ENCODE peak calls at places on chromosomes 7 and 10, in four cellular contexts. E, G, I and P are unnamed samples.

GRCh38 chr10:11165591-11166543 is 148.2 kb downstream of the CELF2 start:
- DNase-seq in E (peak; percentile 13), G (peak; percentile 86), I (peak; percentile 74), P (peak; percentile 88)

GRCh38 chr7:82810558-82811259 is 352.0 kb downstream of the PCLO start:
- DNase-seq in E (peak; percentile 48), G (no peak), I (no peak), P (no peak)

GRCh38 chr7:46963719-46964118 is 618.2 kb downstream of the TNS3 start:
- DNase-seq in E (no peak), G (no peak), I (no peak), P (no peak)

GRCh38 chr10:19826712-19827111 is 10.5 kb downstream of the PLXDC2 start:
- DNase-seq in E (no peak), G (no peak), I (no peak), P (no peak)

GRCh38 chr10:102298899-102299298 is 53.6 kb downstream of the GBF1 start:
- DNase-seq in E (no peak), G (no peak), I (no peak), P (no peak)

GRCh38 chr10:94963901-94964300 is 25.4 kb downstream of the CYP2C9 start:
- DNase-seq in E (peak; percentile 27), G (no peak), I (no peak), P (peak; percentile 5)

GRCh38 chr7:28091190-28091589 is 89.4 kb downstream of the JAZF1 start:
- DNase-seq in E (no peak), G (no peak), I (no peak), P (no peak)

GRCh38 chr7:158165711-158166110 is 421.9 kb downstream of the PTPRN2 start:
- DNase-seq in E (no peak), G (no peak), I (no peak), P (no peak)

GRCh38 chr10:13099666-13100348 is at the start of gene OPTN:
- DNase-seq in E (peak; percentile 48), G (peak; percentile 85), I (peak; percentile 88), P (no peak)

GRCh38 chr7:64879097-64879730 is 23.9 kb upstream of the ZNF273 start:
- DNase-seq in E (no peak), G (no peak), I (no peak), P (no peak)

GRCh38 chr10:129528376-129528978 is 61.4 kb downstream of the MGMT start:
- DNase-seq in E (no peak), G (no peak), I (no peak), P (no peak)

GRCh38 chr10:115985696-115986095 is 287.3 kb downstream of the GFRA1 start:
- DNase-seq in E (no peak), G (no peak), I (no peak), P (no peak)

GRCh38 chr10:73553316-73553715 is 37.8 kb downstream of the USP54 start:
- DNase-seq in E (no peak), G (no peak), I (no peak), P (no peak)

GRCh38 chr7:90250601-90251303 is 5.8 kb downstream of the CFAP69 start:
- DNase-seq in E (no peak), G (no peak), I (no peak), P (no peak)

GRCh38 chr10:84195044-84195830 is 900 bp downstream of the CDHR1 start:
- DNase-seq in E (no peak), G (no peak), I (no peak), P (no peak)

GRCh38 chr7:151726875-151727578 is 149.9 kb downstream of the PRKAG2 start:
- DNase-seq in E (no peak), G (no peak), I (no peak), P (no peak)

GRCh38 chr10:93083743-93084539 is 10.2 kb downstream of the CYP26A1 start:
- DNase-seq in E (no peak), G (no peak), I (peak; percentile 38), P (no peak)

GRCh38 chr10:94443549-94443948 is 41.2 kb downstream of the TBC1D12 start:
- DNase-seq in E (no peak), G (no peak), I (no peak), P (no peak)

GRCh38 chr10:117294039-117294438 is 53.1 kb downstream of the SLC18A2 start:
- DNase-seq in E (no peak), G (no peak), I (no peak), P (no peak)

GRCh38 chr7:27435461-27435860 is 192.9 kb downstream of the EVX1 start:
- DNase-seq in E (no peak), G (no peak), I (no peak), P (no peak)

GRCh38 chr10:110994406-110994805 is 75.0 kb downstream of the SHOC2 start:
- DNase-seq in E (no peak), G (no peak), I (no peak), P (no peak)

GRCh38 chr10:129694633-129695356 is 227.8 kb downstream of the MGMT start:
- DNase-seq in E (no peak), G (no peak), I (no peak), P (no peak)

GRCh38 chr10:8392216-8392615 is 337.7 kb downstream of the GATA3 start:
- DNase-seq in E (no peak), G (no peak), I (no peak), P (no peak)

GRCh38 chr7:94133460-94133859 is 129.3 kb upstream of the BET1 start:
- DNase-seq in E (no peak), G (no peak), I (no peak), P (no peak)

GRCh38 chr10:26438534-26439269 is 561 bp downstream of the APBB1IP start:
- DNase-seq in E (no peak), G (peak; percentile 82), I (peak; percentile 63), P (no peak)

GRCh38 chr7:139916717-139917395 is 87.8 kb downstream of the TBXAS1 start:
- DNase-seq in E (no peak), G (no peak), I (no peak), P (peak; percentile 92)

GRCh38 chr7:116327751-116328150 is 117.4 kb downstream of the TES start:
- DNase-seq in E (no peak), G (no peak), I (no peak), P (no peak)

GRCh38 chr7:110600983-110601382 is 489.9 kb upstream of the LRRN3 start:
- DNase-seq in E (no peak), G (no peak), I (no peak), P (no peak)

GRCh38 chr7:1713502-1714484 is 43.7 kb downstream of the ELFN1 start:
- DNase-seq in E (no peak), G (no peak), I (no peak), P (no peak)

GRCh38 chr7:34337163-34337562 is 320.9 kb upstream of the NPSR1 start:
- DNase-seq in E (no peak), G (no peak), I (no peak), P (no peak)

GRCh38 chr7:2157473-2158279 is 75.1 kb downstream of the MAD1L1 start:
- DNase-seq in E (peak; percentile 32), G (no peak), I (peak; percentile 76), P (no peak)

GRCh38 chr10:99007457-99007856 is 228.2 kb downstream of the HPSE2 start:
- DNase-seq in E (no peak), G (no peak), I (no peak), P (no peak)

GRCh38 chr10:24645784-24646183 is 77.9 kb downstream of the ARHGAP21 start:
- DNase-seq in E (peak; percentile 20), G (no peak), I (no peak), P (no peak)

GRCh38 chr10:29332061-29332760 is 43.3 kb downstream of the LYZL1 start:
- DNase-seq in E (no peak), G (no peak), I (no peak), P (no peak)

GRCh38 chr7:144019457-144019856 is 19.3 kb downstream of the OR6B1 start:
- DNase-seq in E (no peak), G (no peak), I (no peak), P (no peak)

GRCh38 chr10:117413928-117414618 is 38.8 kb upstream of the PDZD8 start:
- DNase-seq in E (peak; percentile 27), G (no peak), I (no peak), P (no peak)

GRCh38 chr7:20107582-20107981 is 109.6 kb downstream of the MACC1 start:
- DNase-seq in E (no peak), G (no peak), I (no peak), P (no peak)

GRCh38 chr10:1057106-1057657 is 997 bp downstream of the WDR37 start:
- DNase-seq in E (no peak), G (no peak), I (no peak), P (no peak)

GRCh38 chr7:99379043-99379577 is 4.6 kb downstream of the ARPC1B start:
- DNase-seq in E (no peak), G (peak; percentile 65), I (peak; percentile 94), P (peak; percentile 56)

GRCh38 chr10:114157912-114158311 is 16.1 kb downstream of the CCDC186 start:
- DNase-seq in E (no peak), G (no peak), I (no peak), P (no peak)
- TF ChIP-seq CTCF in E (peak; percentile 58), G (no peak), I (no peak), P (no peak)

DNA sequence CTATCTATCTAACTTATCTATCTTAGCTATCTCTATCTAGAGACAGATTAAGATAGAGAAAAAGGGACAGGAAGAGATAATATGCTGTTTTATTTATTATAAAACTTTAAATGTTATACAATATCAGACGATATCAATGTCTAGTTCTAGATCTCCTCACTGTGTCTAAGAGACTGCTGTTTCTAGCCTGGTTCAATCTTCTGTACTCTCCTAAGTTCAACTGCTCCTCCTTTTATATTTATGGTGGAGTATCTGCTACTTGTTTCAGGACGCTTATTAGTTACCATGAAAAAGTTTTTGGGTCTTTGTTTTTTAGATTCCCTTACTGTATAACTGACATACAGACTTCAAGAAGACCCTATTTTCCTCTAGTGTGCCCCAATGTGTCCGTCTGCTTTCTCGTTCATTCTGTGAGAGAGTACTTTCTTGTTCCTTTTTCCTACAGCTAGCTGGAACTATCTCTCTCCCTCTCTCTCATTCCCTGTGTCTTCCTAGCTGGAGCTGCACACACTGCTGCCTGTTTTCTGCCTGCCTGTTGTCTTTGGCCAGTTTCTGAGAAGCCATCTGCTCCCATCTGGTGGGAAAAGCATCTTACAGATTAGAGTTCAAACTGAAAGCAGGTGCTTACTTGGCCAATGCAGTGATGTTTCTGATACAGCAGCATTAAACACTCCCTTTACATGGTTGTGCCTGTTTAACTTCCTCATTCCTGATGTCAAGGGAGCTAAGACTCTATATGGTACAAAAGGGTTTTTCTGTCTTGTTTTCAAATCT is 49.4 kb upstream of the ARL4A start:
- DNase-seq in E (no peak), G (no peak), I (no peak), P (no peak)
- H3K4me3 ChIP-seq in E (no peak overlapping the region), G (no peak overlapping the region), I (no peak overlapping the region), P (no peak overlapping the region)

GRCh38 chr7:81447351-81447952 is 322.4 kb downstream of the HGF start:
- DNase-seq in E (peak; percentile 75), G (no peak), I (no peak), P (no peak)
- TF ChIP-seq CTCF in E (peak; percentile 72), G (no peak), I (no peak), P (no peak)

GRCh38 chr7:7757576-7757975 is 39.2 kb upstream of the RPA3 start:
- DNase-seq in E (no peak), G (no peak), I (no peak), P (no peak)

GRCh38 chr7:7761974-7762769 is 43.8 kb upstream of the RPA3 start:
- DNase-seq in E (peak; percentile 77), G (no peak), I (no peak), P (no peak)

GRCh38 chr7:7764515-7765138 is 46.2 kb upstream of the RPA3 start:
- DNase-seq in E (no peak), G (no peak), I (no peak), P (no peak)

GRCh38 chr7:7765422-7765821 is 47.0 kb upstream of the RPA3 start:
- DNase-seq in E (no peak), G (no peak), I (no peak), P (no peak)

GRCh38 chr7:7761340-7761973 is 43.0 kb upstream of the RPA3 start:
- DNase-seq in E (peak; percentile 58), G (no peak), I (no peak), P (no peak)
- H3K4me3 ChIP-seq in E (no peak overlapping the region), G (peak overlapping the region; percentile 52), I (peak overlapping the region; percentile 52), P (peak overlapping the region; percentile 50)